ENCODE peak calls at places on chromosomes 1 and 21, in four cellular contexts. V, J, A and O are unnamed samples. For H3K4me1, the result is how much of the 10 kb centered on the place peaks cover.

GRCh38 chr1:53560572-53561487 is 101.6 kb downstream of the DMRTB1 start:
- DNase-seq in V (no peak), J (peak), A (no peak), O (no peak)

GRCh38 chr1:75130865-75131592 is 3.2 kb upstream of the LHX8 start:
- DNase-seq in V (no peak), J (no peak), A (no peak), O (no peak)

GRCh38 chr1:119968068-119968492 is 71.8 kb upstream of the ADAM30 start:
- DNase-seq in V (no peak), J (peak), A (peak), O (peak)

GRCh38 chr21:25700741-25701140 is 34.0 kb downstream of the ATP5PF start:
- DNase-seq in V (no peak), J (no peak), A (no peak), O (no peak)

GRCh38 chr1:209072481-209072880 is 511.0 kb upstream of the CAMK1G start:
- DNase-seq in V (no peak), J (no peak), A (no peak), O (no peak)

GRCh38 chr1:174998569-174999215 is 1.1 kb upstream of the CACYBP start:
- DNase-seq in V (peak), J (no peak), A (peak), O (peak)

GRCh38 chr1:30801826-30802198 is 44.2 kb upstream of the LAPTM5 start:
- DNase-seq in V (no peak), J (peak), A (peak), O (peak)

GRCh38 chr1:228020686-228021525 is 14.1 kb downstream of the WNT3A start:
- DNase-seq in V (no peak), J (no peak), A (no peak), O (no peak)

GRCh38 chr1:57883145-57883699 is 459.4 kb upstream of the DAB1 start:
- DNase-seq in V (no peak), J (no peak), A (no peak), O (no peak)

GRCh38 chr1:44798481-44799365 is 1.5 kb upstream of the PLK3 start:
- DNase-seq in V (no peak), J (peak), A (no peak), O (no peak)

GRCh38 chr1:3029481-3029961 is 8.3 kb downstream of the ACTRT2 start:
- DNase-seq in V (no peak), J (no peak), A (no peak), O (no peak)

GRCh38 chr1:30305061-30305460 is 418.3 kb downstream of the MATN1 start:
- DNase-seq in V (no peak), J (no peak), A (no peak), O (no peak)

GRCh38 chr1:208420021-208420420 is 175.8 kb upstream of the PLXNA2 start:
- DNase-seq in V (no peak), J (no peak), A (no peak), O (no peak)

GRCh38 chr1:153534933-153535663 is 693 bp downstream of the S100A6 start:
- DNase-seq in V (peak), J (peak), A (peak), O (peak)

GRCh38 chr1:99658031-99658290 is 12.0 kb downstream of the PALMD start:
- DNase-seq in V (no peak), J (no peak), A (no peak), O (no peak)

GRCh38 chr1:39326836-39327235 is 122.3 kb downstream of the MACF1 start:
- DNase-seq in V (no peak), J (no peak), A (no peak), O (no peak)

GRCh38 chr1:3827813-3828307 is 29.2 kb downstream of the CEP104 start:
- DNase-seq in V (no peak), J (no peak), A (no peak), O (no peak)

GRCh38 chr1:186210258-186210657 is 164.8 kb downstream of the TPR start:
- DNase-seq in V (no peak), J (no peak), A (no peak), O (no peak)

GRCh38 chr1:3463891-3464648 is 9.6 kb downstream of the ARHGEF16 start:
- DNase-seq in V (no peak), J (peak), A (no peak), O (no peak)

GRCh38 chr1:193142409-193142808 is 20.6 kb downstream of the CDC73 start:
- DNase-seq in V (no peak), J (no peak), A (no peak), O (no peak)

GRCh38 chr1:177927021-177927596 is 42.7 kb downstream of the SEC16B start:
- DNase-seq in V (no peak), J (no peak), A (no peak), O (no peak)

GRCh38 chr1:199173356-199173755 is 534.5 kb downstream of the PTPRC start:
- DNase-seq in V (no peak), J (no peak), A (no peak), O (peak)
- H3K4me1 ChIP-seq in V (under half), J (under half), A (under half), O (under half)

DNA sequence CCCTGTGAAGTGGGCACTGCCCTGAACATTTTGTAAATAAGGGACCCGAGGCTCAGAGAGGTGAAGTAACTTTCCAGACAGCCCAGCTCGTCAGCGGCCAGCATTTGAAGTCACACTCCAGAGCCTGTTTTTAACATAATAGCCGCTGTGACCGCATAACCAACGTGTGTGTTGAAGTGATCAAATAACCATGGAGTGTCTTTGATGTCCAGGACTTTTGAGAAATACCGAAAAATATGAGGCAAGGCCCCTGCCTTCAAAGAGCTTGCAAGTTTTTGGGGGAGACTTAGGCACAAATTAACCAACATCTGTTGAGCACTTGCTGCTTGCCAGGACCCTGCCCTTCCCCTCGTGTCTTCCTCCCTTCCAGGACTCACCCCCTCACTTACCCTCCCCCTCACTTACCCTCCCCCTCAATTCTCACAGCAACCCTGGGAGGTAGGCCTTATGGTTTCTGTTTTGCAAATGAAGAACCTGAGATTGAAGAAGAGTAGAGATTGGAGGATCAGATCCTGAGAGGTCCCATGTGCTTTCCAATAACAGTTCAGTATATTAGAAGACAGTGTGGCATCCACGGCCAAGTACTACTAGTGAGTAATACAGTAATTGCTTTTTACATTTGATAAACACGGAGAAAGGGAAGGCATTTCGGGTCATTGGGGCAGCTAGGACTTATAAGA is 1.3 kb upstream of the SLC16A1 start:
- DNase-seq in V (no peak), J (no peak), A (peak), O (peak)
- H3K4me1 ChIP-seq in V (under half), J (under half), A (under half), O (under half)

GRCh38 chr1:85571830-85572229 is 8.7 kb upstream of the CCN1 start:
- DNase-seq in V (no peak), J (no peak), A (no peak), O (no peak)
- H3K4me1 ChIP-seq in V (half or more), J (under half), A (under half), O (under half)

GRCh38 chr1:230387296-230387695 is 38.8 kb downstream of the PGBD5 start:
- DNase-seq in V (no peak), J (no peak), A (no peak), O (no peak)

GRCh38 chr1:230385173-230385480 is 41.0 kb downstream of the PGBD5 start:
- DNase-seq in V (no peak), J (no peak), A (no peak), O (no peak)

GRCh38 chr1:230386863-230387262 is 39.3 kb downstream of the PGBD5 start:
- DNase-seq in V (no peak), J (no peak), A (no peak), O (no peak)

GRCh38 chr1:230384380-230385172 is 41.6 kb downstream of the PGBD5 start:
- DNase-seq in V (no peak), J (no peak), A (no peak), O (no peak)

GRCh38 chr1:230385930-230386329 is 40.2 kb downstream of the PGBD5 start:
- DNase-seq in V (no peak), J (no peak), A (no peak), O (no peak)
- H3K4me1 ChIP-seq in V (under half), J (under half), A (under half), O (under half)

DNA sequence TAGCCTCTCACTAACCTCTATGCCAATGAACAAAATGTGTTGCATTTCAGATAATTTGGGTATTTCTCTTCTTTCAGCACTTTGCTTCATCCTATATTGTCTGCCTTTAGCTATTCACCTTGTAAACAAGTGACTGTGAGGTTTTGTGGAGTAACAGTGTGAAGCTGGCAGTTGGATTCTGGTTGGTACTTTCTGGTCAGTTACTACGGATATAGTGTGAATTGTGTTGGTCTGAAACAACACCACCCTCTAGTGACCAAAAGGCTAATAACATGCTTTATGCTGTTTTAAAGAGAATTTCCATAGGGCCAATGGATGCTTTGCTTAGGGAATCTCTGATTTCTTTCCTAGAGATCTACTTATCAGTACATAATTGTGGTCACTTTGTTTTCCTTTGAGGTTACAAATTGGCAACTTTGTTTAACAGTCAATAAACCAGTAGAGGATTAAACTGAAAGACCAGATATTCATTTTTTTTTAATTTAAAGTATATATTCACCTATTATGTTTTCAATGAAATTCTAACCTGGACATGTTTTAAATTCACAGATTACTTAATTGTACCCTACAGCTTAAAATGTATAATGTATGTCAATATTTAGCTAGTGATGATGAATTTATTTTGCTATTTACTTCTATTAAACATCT is 2.5 kb upstream of the PTGER3 start:
- DNase-seq in V (peak), J (no peak), A (peak), O (peak)
- H3K4me1 ChIP-seq in V (under half), J (under half), A (under half), O (under half)